ENCODE peak calls at places on chromosomes 12 and 14, in seven cellular contexts. Z is NCI-H1092; H is NCI-H345; Q is CD8-positive, alpha-beta memory T cell; L is NCI-H1417; Y is GM20000; G is activated gamma-delta T cell treated with Interleukin-2 at 50 U/mL for 16 hours. N is an unnamed sample.
A peak's percentile ranks its signal among the peaks of the same experiment; 100 is the strongest.

GRCh38 chr14:61472801-61473376 is 151.5 kb downstream of the PRKCH start:
- DNase-seq in Q (peak; percentile 56), L (no peak), G (peak; percentile 64), H (no peak), Z (no peak), Y (no peak), N (no peak)

GRCh38 chr12:40137252-40137651 is 31.4 kb upstream of the SLC2A13 start:
- DNase-seq in Y (no peak), L (no peak), Q (no peak), G (no peak), Z (no peak), H (no peak), N (peak; percentile 45)

GRCh38 chr14:68710776-68711175 is 82.1 kb downstream of the ZFP36L1 start:
- DNase-seq in Q (no peak), G (no peak), Z (no peak), L (no peak), H (no peak), Y (no peak), N (no peak)

GRCh38 chr14:24390696-24391468 is 7.9 kb upstream of the NYNRIN start:
- DNase-seq in Z (no peak), G (no peak), Q (no peak), Y (no peak), H (no peak), L (no peak), N (no peak)

GRCh38 chr14:72053662-72054061 is 121.4 kb downstream of the RGS6 start:
- DNase-seq in Q (no peak), G (no peak), L (no peak), Z (no peak), Y (no peak), H (no peak), N (no peak)

GRCh38 chr12:92393504-92393903 is 247.9 kb upstream of the BTG1 start:
- DNase-seq in Q (no peak), Y (no peak), G (no peak), L (no peak), Z (no peak), H (no peak), N (no peak)

GRCh38 chr12:12673296-12673695 is 22.7 kb downstream of the GPR19 start:
- DNase-seq in G (no peak), Q (no peak), L (no peak), H (no peak), Y (no peak), Z (no peak), N (no peak)

GRCh38 chr14:95037273-95037672 is 120.1 kb downstream of the DICER1 start:
- DNase-seq in H (no peak), Q (no peak), G (no peak), L (no peak), Z (no peak), Y (no peak), N (no peak)

GRCh38 chr14:35287481-35288013 is 4.6 kb upstream of the PSMA6 start:
- DNase-seq in H (no peak), Q (peak; percentile 6), G (no peak), Y (no peak), L (no peak), Z (no peak), N (no peak)

GRCh38 chr12:7433276-7433822 is 10.6 kb downstream of the CD163L1 start:
- DNase-seq in G (no peak), H (no peak), Y (no peak), Z (no peak), L (no peak), Q (no peak), N (no peak)

GRCh38 chr14:104651876-104652260 is 37.5 kb upstream of the INF2 start:
- DNase-seq in H (no peak), G (no peak), Z (peak; percentile 19), Q (no peak), Y (peak; percentile 10), L (no peak), N (no peak)

GRCh38 chr12:71605034-71605433 is 58.6 kb downstream of the ZFC3H1 start:
- DNase-seq in Y (no peak), G (no peak), L (peak; percentile 18), Z (peak; percentile 27), H (no peak), Q (no peak), N (no peak)

GRCh38 chr14:36450550-36450949 is 69.5 kb downstream of the NKX2-1 start:
- DNase-seq in G (no peak), Q (no peak), Z (no peak), Y (no peak), L (no peak), H (no peak), N (no peak)

GRCh38 chr14:92716131-92716530 is 32.3 kb downstream of the LGMN start:
- DNase-seq in Y (no peak), G (no peak), Q (no peak), Z (no peak), H (no peak), L (no peak), N (no peak)

GRCh38 chr12:110750784-110751461 is 8.2 kb upstream of the PPP1CC start:
- DNase-seq in Y (no peak), G (no peak), Q (no peak), H (no peak), L (no peak), Z (no peak), N (no peak)

GRCh38 chr12:123077298-123078113 is 73.4 kb downstream of the PITPNM2 start:
- DNase-seq in L (no peak), Y (no peak), Q (no peak), H (no peak), Z (no peak), G (no peak), N (no peak)

N was measured in naive B cell.